ENCODE peak calls at places on chromosomes 13 and 19, in ten cellular contexts. B is naive thymus-derived CD8-positive, alpha-beta T cell; X is activated naive CD4-positive, alpha-beta T cell treated with anti-CD3 and anti-CD28 coated beads, Interleukin-2, amount 10 ng/mL, durations not matched to agents 7 days and 5 days; V is amygdala; Y is stimulated activated CD8-positive, alpha-beta memory T cell treated with anti-CD3 and anti-CD28 coated beads, Interleukin-4, amount 100 ng/mL, for 4 hours; I is lower lobe of right lung; C is CD4-positive, CD25-positive, alpha-beta regulatory T cell; Q is stimulated activated CD4-positive, alpha-beta T cell treated with anti-CD3 and anti-CD28 coated beads, Interleukin-2, amount 100 ng/mL, for 48 hours; A is CD8-positive, alpha-beta T cell; W is GM04503. M is an unnamed sample.

GRCh38 chr13:40344270-40345148 is 321.9 kb downstream of the FOXO1 start:
- DNase-seq in B (no peak), X (no peak), V (no peak), Y (no peak), I (no peak), C (no peak), Q (no peak), A (no peak), W (no peak), M (no peak)

GRCh38 chr13:33090755-33091454 is 74.7 kb downstream of the KL start:
- DNase-seq in B (no peak), X (no peak), V (no peak), Y (no peak), I (no peak), C (no peak), Q (no peak), A (no peak), W (no peak), M (no peak)

GRCh38 chr19:40717325-40717879 is 490 bp downstream of the ITPKC start:
- DNase-seq in B (no peak), X (no peak), V (peak), Y (no peak), I (no peak), C (no peak), Q (no peak), A (peak), W (no peak), M (no peak)

GRCh38 chr13:30094015-30094533 is 213.3 kb downstream of the KATNAL1 start:
- DNase-seq in B (no peak), X (no peak), V (no peak), Y (no peak), I (no peak), C (no peak), Q (no peak), A (no peak), W (no peak), M (no peak)

GRCh38 chr13:32863596-32863995 is 152.6 kb upstream of the KL start:
- DNase-seq in B (no peak), X (no peak), V (no peak), Y (no peak), I (no peak), C (no peak), Q (no peak), A (no peak), W (no peak), M (no peak)

GRCh38 chr19:18655173-18655844 is 18.5 kb downstream of the KLHL26 start:
- DNase-seq in B (no peak), X (no peak), V (no peak), Y (no peak), I (no peak), C (no peak), Q (no peak), A (no peak), W (no peak), M (no peak)

GRCh38 chr19:47725759-47726401 is 12.7 kb downstream of the EHD2 start:
- DNase-seq in B (no peak), X (no peak), V (no peak), Y (no peak), I (peak), C (no peak), Q (no peak), A (no peak), W (no peak), M (no peak)

GRCh38 chr19:47003611-47003935 is 16.1 kb upstream of the NPAS1 start:
- DNase-seq in B (no peak), X (no peak), V (no peak), Y (no peak), I (no peak), C (no peak), Q (no peak), A (no peak), W (no peak), M (no peak)

GRCh38 chr19:4191044-4191443 is 8.6 kb downstream of the ANKRD24 start:
- DNase-seq in B (no peak), X (no peak), V (no peak), Y (no peak), I (no peak), C (no peak), Q (no peak), A (no peak), W (no peak), M (no peak)

GRCh38 chr13:104301216-104301975 is 1235.2 kb upstream of the SLC10A2 start:
- DNase-seq in B (no peak), X (no peak), V (no peak), Y (no peak), I (no peak), C (no peak), Q (no peak), A (no peak), W (no peak), M (no peak)

GRCh38 chr19:3494051-3494450 is 6.4 kb downstream of the DOHH start:
- DNase-seq in B (no peak), X (peak), V (peak), Y (no peak), I (no peak), C (no peak), Q (peak), A (no peak), W (no peak), M (no peak)

GRCh38 chr13:42266464-42266863 is 5.5 kb upstream of the AKAP11 start:
- DNase-seq in B (no peak), X (no peak), V (no peak), Y (no peak), I (no peak), C (no peak), Q (no peak), A (no peak), W (no peak), M (no peak)

M was measured in esophagus squamous epithelium.